ENCODE peak calls at places on chromosomes 7 and 10, in eight cellular contexts. L, F, J, X, Q, Y, S and M are unnamed samples.

GRCh38 chr10:110534571-110534970 is 32.9 kb upstream of the SMC3 start:
- DNase-seq in L (no peak), F (no peak), J (no peak), X (no peak), Q (no peak), Y (no peak), S (no peak), M (no peak)

GRCh38 chr10:33937259-33937658 is 602.8 kb upstream of the NRP1 start:
- DNase-seq in L (no peak), F (no peak), J (no peak), X (no peak), Q (no peak), Y (no peak), S (no peak), M (no peak)

GRCh38 chr10:79491171-79491835 is 21.0 kb upstream of the EIF5AL1 start:
- DNase-seq in L (no peak), F (no peak), J (no peak), X (no peak), Q (no peak), Y (no peak), S (no peak), M (no peak)

GRCh38 chr10:79072041-79072441 is 3.3 kb downstream of the ZMIZ1 start:
- DNase-seq in L (no peak), F (no peak), J (no peak), X (no peak), Q (no peak), Y (no peak), S (no peak), M (peak; percentile 72)

GRCh38 chr10:18100664-18101063 is 39.6 kb upstream of the CACNB2 start:
- DNase-seq in L (no peak), F (no peak), J (no peak), X (no peak), Q (no peak), Y (no peak), S (no peak), M (no peak)

GRCh38 chr10:106189254-106189653 is 975.3 kb downstream of the SORCS1 start:
- DNase-seq in L (no peak), F (no peak), J (no peak), X (no peak), Q (no peak), Y (no peak), S (no peak), M (no peak)

GRCh38 chr7:2725178-2726105 is 37.4 kb downstream of the AMZ1 start:
- DNase-seq in L (peak; percentile 40), F (no peak), J (no peak), X (no peak), Q (peak; percentile 39), Y (no peak), S (no peak), M (peak; percentile 32)

GRCh38 chr7:2403718-2404648 is 572 bp downstream of the CHST12 start:
- DNase-seq in L (peak; percentile 86), F (no peak), J (peak; percentile 26), X (no peak), Q (peak; percentile 74), Y (peak; percentile 42), S (no peak), M (peak; percentile 68)

GRCh38 chr10:24254180-24254579 is 45.2 kb downstream of the KIAA1217 start:
- DNase-seq in L (no peak), F (no peak), J (peak; percentile 57), X (no peak), Q (peak; percentile 46), Y (no peak), S (peak; percentile 86), M (no peak)

GRCh38 chr10:24257588-24257987 is 48.6 kb downstream of the KIAA1217 start:
- DNase-seq in L (no peak), F (no peak), J (no peak), X (no peak), Q (no peak), Y (no peak), S (no peak), M (no peak)

GRCh38 chr10:24255115-24255895 is 46.4 kb downstream of the KIAA1217 start:
- DNase-seq in L (no peak), F (no peak), J (peak; percentile 86), X (no peak), Q (no peak), Y (no peak), S (peak; percentile 61), M (no peak)

GRCh38 chr10:24256619-24257018 is 47.7 kb downstream of the KIAA1217 start:
- DNase-seq in L (no peak), F (no peak), J (no peak), X (no peak), Q (no peak), Y (no peak), S (peak; percentile 36), M (no peak)

GRCh38 chr10:24255907-24256306 is 47.0 kb downstream of the KIAA1217 start:
- DNase-seq in L (no peak), F (no peak), J (peak; percentile 96), X (peak; percentile 48), Q (no peak), Y (no peak), S (peak; percentile 75), M (peak; percentile 64)
- H3K4me3 ChIP-seq in L (no peak overlapping the region), F (no peak overlapping the region), J (peak overlapping the region; percentile 65), X (no peak overlapping the region), Q (no peak overlapping the region), Y (no peak overlapping the region), S (peak overlapping the region; percentile 34), M (no peak overlapping the region)

DNA sequence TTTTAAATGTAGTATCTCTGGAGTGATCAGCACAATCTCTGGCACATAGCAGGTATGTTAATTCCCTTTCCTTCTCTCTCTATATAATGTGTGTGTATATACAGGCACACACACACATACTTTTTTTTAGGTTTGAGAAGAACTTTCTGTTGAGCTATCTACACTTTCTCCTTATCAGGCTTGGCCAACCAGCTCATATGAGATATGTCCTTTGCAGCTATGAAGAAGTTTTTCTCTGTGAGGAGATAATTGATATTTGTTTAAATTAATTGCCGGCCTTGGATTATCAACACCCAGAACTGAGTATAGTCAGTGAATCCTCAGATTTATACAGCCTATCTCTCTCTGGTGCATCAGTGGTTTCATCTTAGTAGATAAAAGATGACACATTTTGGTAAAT is 2.3 kb upstream of the MCU start:
- DNase-seq in L (no peak), F (no peak), J (no peak), X (no peak), Q (no peak), Y (no peak), S (no peak), M (no peak)
- H3K4me1 ChIP-seq in L (peaks cover 18% of the 10 kb centered on the region), F (peaks cover 4% of the 10 kb centered on the region), J (peaks cover 19% of the 10 kb centered on the region), X (peaks cover 22% of the 10 kb centered on the region), Q (peaks cover 5% of the 10 kb centered on the region), Y (peaks cover 12% of the 10 kb centered on the region), S (peaks cover 22% of the 10 kb centered on the region), M (no peaks in the 10 kb centered on the region)

GRCh38 chr7:31741852-31742251 is 54.8 kb downstream of the PPP1R17 start:
- DNase-seq in L (no peak), F (no peak), J (peak; percentile 34), X (no peak), Q (no peak), Y (no peak), S (peak; percentile 26), M (no peak)

GRCh38 chr7:31734456-31734855 is 47.4 kb downstream of the PPP1R17 start:
- DNase-seq in L (no peak), F (no peak), J (peak; percentile 83), X (no peak), Q (no peak), Y (no peak), S (no peak), M (no peak)

DNA sequence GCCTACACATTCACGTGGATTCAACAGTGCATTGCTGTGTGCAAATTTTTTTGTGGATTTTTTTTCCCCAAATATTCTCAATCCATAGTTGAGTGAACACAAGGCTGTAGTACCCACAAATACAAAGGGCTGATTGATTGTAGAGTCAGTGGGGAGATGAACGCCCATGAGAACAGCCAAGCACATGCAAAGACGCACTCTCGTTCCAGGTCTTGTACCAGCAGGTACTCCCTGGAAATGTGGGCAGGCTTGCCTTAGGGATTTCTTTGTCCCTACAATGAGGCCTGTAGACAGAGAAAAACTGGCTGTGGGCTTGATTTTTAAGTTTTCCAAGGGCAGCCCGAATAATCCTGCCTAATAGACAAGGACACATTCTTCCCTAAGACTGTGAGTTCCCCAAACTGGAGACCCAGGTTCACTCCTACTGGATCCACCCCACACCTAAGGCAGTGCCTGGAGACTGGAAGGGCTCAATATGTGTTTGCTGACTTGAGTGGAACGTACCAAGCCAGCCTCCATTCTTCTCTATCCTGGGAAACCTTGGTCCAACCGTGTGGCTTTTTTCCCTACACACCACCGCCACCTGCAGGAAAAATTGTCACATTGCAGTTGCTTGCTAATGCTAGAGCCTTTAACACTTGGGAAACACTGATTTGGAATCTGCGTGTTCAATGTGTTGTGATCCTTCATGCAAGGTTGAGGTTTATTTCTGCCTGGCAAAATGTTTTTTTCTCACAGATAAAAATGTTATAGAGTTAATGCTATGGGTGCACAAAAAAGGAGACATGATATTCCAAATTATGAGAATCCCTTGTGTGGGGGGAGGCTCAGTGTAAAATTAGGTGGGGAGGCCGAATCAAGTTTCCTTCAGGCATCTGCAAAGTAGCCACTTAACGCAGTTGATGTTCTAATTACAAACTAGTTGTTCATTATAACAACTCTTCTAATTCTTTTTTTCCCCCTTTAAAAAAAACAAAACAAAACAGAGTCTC is 49.3 kb downstream of the PPP1R17 start:
- DNase-seq in L (no peak), F (no peak), J (peak; percentile 68), X (peak; percentile 49), Q (no peak), Y (peak; percentile 60), S (peak; percentile 34), M (peak; percentile 31)
- H3K4me3 ChIP-seq in L (no peak overlapping the region), F (no peak overlapping the region), J (no peak overlapping the region), X (no peak overlapping the region), Q (no peak overlapping the region), Y (no peak overlapping the region), S (no peak overlapping the region), M (no peak overlapping the region)

GRCh38 chr7:157176771-157177170 is 38.0 kb downstream of the UBE3C start:
- DNase-seq in L (no peak), F (no peak), J (no peak), X (no peak), Q (no peak), Y (no peak), S (peak; percentile 22), M (no peak)
- H3K4me1 ChIP-seq in L (no peaks in the 10 kb centered on the region), F (no peaks in the 10 kb centered on the region), J (no peaks in the 10 kb centered on the region), X (no peaks in the 10 kb centered on the region), Q (no peaks in the 10 kb centered on the region), Y (no peaks in the 10 kb centered on the region), S (no peaks in the 10 kb centered on the region), M (no peaks in the 10 kb centered on the region)

DNA sequence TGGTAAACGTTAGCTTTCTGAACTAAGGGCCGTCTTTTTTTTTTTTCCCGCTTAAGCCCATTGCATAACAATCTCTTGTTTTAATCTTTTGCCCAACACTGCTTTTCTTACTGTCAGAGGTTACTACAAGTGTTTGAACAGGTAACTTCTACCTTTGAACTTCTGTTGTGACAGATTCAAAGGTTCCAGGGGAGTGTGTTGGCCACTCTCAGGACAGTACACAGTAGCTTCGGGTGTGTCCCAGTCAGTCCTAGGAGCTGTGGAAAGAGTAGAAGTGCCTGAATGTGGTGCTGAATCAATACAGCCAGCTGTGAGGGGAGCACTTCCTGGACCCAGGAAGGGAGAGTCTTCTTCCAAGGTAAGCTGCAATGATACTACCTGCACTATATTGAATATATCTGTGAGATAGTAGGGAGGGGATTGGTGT is at the start of gene ACSL5:
- DNase-seq in L (no peak), F (no peak), J (no peak), X (no peak), Q (no peak), Y (peak; percentile 78), S (no peak), M (no peak)
- H3K4me3 ChIP-seq in L (no peak within 1 kb of the TSS), F (peak within 1 kb of the TSS; percentile 84), J (no peak within 1 kb of the TSS), X (no peak within 1 kb of the TSS), Q (no peak within 1 kb of the TSS), Y (peak within 1 kb of the TSS; percentile 50), S (no peak within 1 kb of the TSS), M (no peak within 1 kb of the TSS)

GRCh38 chr7:39186671-39187070 is 209.0 kb downstream of the POU6F2 start:
- DNase-seq in L (no peak), F (no peak), J (no peak), X (no peak), Q (no peak), Y (no peak), S (no peak), M (no peak)
- H3K4me1 ChIP-seq in L (no peaks in the 10 kb centered on the region), F (no peaks in the 10 kb centered on the region), J (no peaks in the 10 kb centered on the region), X (no peaks in the 10 kb centered on the region), Q (no peaks in the 10 kb centered on the region), Y (no peaks in the 10 kb centered on the region), S (no peaks in the 10 kb centered on the region), M (no peaks in the 10 kb centered on the region)